ENCODE peak calls at places on chromosomes 12 and 14, in four cellular contexts. One of them, this sample, is unnamed.
A peak's percentile ranks its signal among the peaks of the same experiment; 100 is the strongest.

GRCh38 chr12:3836641-3837040 is 36.6 kb downstream of the PARP11 start:
- DNase-seq in myocyte: no peak
- DNase-seq in AG08395: no peak
- DNase-seq in COR-L47: no peak
- DNase-seq in this sample: no peak

GRCh38 chr12:24902521-24903304 is 46.2 kb downstream of the BCAT1 start:
- DNase-seq in myocyte: peak; percentile 44
- DNase-seq in AG08395: peak; percentile 31
- DNase-seq in COR-L47: no peak
- DNase-seq in this sample: no peak

GRCh38 chr12:87155616-87156015 is 873.6 kb downstream of the C12orf50 start:
- DNase-seq in myocyte: no peak
- DNase-seq in AG08395: no peak
- DNase-seq in COR-L47: no peak
- DNase-seq in this sample: peak; percentile 23

GRCh38 chr14:66240112-66240511 is 246.1 kb upstream of the CCDC196 start:
- DNase-seq in myocyte: no peak
- DNase-seq in AG08395: peak; percentile 13
- DNase-seq in COR-L47: no peak
- DNase-seq in this sample: no peak

GRCh38 chr14:100736269-100737180 is 9.8 kb downstream of the DLK1 start:
- DNase-seq in myocyte: no peak
- DNase-seq in AG08395: no peak
- DNase-seq in COR-L47: no peak
- DNase-seq in this sample: no peak

GRCh38 chr12:106074706-106075392 is 63.9 kb downstream of the NUAK1 start:
- DNase-seq in myocyte: peak; percentile 83
- DNase-seq in AG08395: no peak
- DNase-seq in COR-L47: no peak
- DNase-seq in this sample: peak; percentile 75

GRCh38 chr12:127550271-127550670 is 716.7 kb upstream of the TMEM132C start:
- DNase-seq in myocyte: peak; percentile 91
- DNase-seq in AG08395: peak; percentile 70
- DNase-seq in COR-L47: no peak
- DNase-seq in this sample: peak; percentile 33

GRCh38 chr12:93122089-93122488 is 193.0 kb upstream of the EEA1 start:
- DNase-seq in myocyte: peak; percentile 32
- DNase-seq in AG08395: peak; percentile 47
- DNase-seq in COR-L47: no peak
- DNase-seq in this sample: no peak

GRCh38 chr12:98559666-98560065 is 33.8 kb upstream of the SLC25A3 start:
- DNase-seq in myocyte: peak; percentile 28
- DNase-seq in AG08395: no peak
- DNase-seq in COR-L47: no peak
- DNase-seq in this sample: no peak

GRCh38 chr14:103904493-103905107 is 23.7 kb upstream of the TDRD9 start:
- DNase-seq in myocyte: no peak
- DNase-seq in AG08395: no peak
- DNase-seq in COR-L47: no peak
- DNase-seq in this sample: no peak

GRCh38 chr14:105837349-105838063 is 311.1 kb downstream of the TMEM121 start:
- DNase-seq in myocyte: no peak
- DNase-seq in AG08395: no peak
- DNase-seq in COR-L47: no peak
- DNase-seq in this sample: no peak

GRCh38 chr14:37122288-37122687 is 50.1 kb downstream of the SLC25A21 start:
- DNase-seq in myocyte: no peak
- DNase-seq in AG08395: peak; percentile 44
- DNase-seq in COR-L47: no peak
- DNase-seq in this sample: peak; percentile 80

GRCh38 chr14:55731881-55732498 is 152.0 kb downstream of the KTN1 start:
- DNase-seq in myocyte: no peak
- DNase-seq in AG08395: no peak
- DNase-seq in COR-L47: no peak
- DNase-seq in this sample: no peak

GRCh38 chr14:99159341-99160340 is 112.4 kb downstream of the BCL11B start:
- DNase-seq in myocyte: no peak
- DNase-seq in AG08395: no peak
- DNase-seq in COR-L47: no peak
- DNase-seq in this sample: no peak

GRCh38 chr12:96239711-96240234 is 45.6 kb downstream of the ELK3 start:
- DNase-seq in myocyte: no peak
- DNase-seq in AG08395: peak; percentile 35
- DNase-seq in COR-L47: no peak
- DNase-seq in this sample: no peak

GRCh38 chr12:34051486-34051885 is 29.2 kb downstream of the ALG10 start:
- DNase-seq in myocyte: no peak
- DNase-seq in AG08395: no peak
- DNase-seq in COR-L47: no peak
- DNase-seq in this sample: no peak

GRCh38 chr14:33747749-33748148 is 203.1 kb downstream of the EGLN3 start:
- DNase-seq in myocyte: no peak
- DNase-seq in AG08395: no peak
- DNase-seq in COR-L47: no peak
- DNase-seq in this sample: no peak

GRCh38 chr12:54411398-54412241 is 7.4 kb downstream of the ITGA5 start:
- DNase-seq in myocyte: peak; percentile 87
- DNase-seq in AG08395: peak; percentile 96
- DNase-seq in COR-L47: no peak
- DNase-seq in this sample: peak; percentile 54

GRCh38 chr14:36091096-36091495 is 85.4 kb downstream of the PTCSC3 start:
- DNase-seq in myocyte: peak; percentile 83
- DNase-seq in AG08395: peak; percentile 89
- DNase-seq in COR-L47: no peak
- DNase-seq in this sample: peak; percentile 98

GRCh38 chr14:89619616-89620273 is 202.7 kb upstream of the FOXN3 start:
- DNase-seq in myocyte: no peak
- DNase-seq in AG08395: no peak
- DNase-seq in COR-L47: no peak
- DNase-seq in this sample: no peak

GRCh38 chr12:2115101-2115845 is 62.5 kb downstream of the CACNA1C start:
- DNase-seq in myocyte: no peak
- DNase-seq in AG08395: no peak
- DNase-seq in COR-L47: no peak
- DNase-seq in this sample: no peak

GRCh38 chr12:113062502-113063395 is 6.2 kb downstream of the DTX1 start:
- DNase-seq in myocyte: no peak
- DNase-seq in AG08395: no peak
- DNase-seq in COR-L47: no peak
- DNase-seq in this sample: no peak

GRCh38 chr12:6635375-6635855 is 344 bp downstream of the LPAR5 start:
- DNase-seq in myocyte: no peak
- DNase-seq in AG08395: no peak
- DNase-seq in COR-L47: no peak
- DNase-seq in this sample: no peak

GRCh38 chr12:103441437-103442186 is 54.2 kb downstream of the C12orf42 start:
- DNase-seq in myocyte: no peak
- DNase-seq in AG08395: no peak
- DNase-seq in COR-L47: no peak
- DNase-seq in this sample: no peak

GRCh38 chr12:55908726-55909512 is 18.8 kb downstream of the PYM1 start:
- DNase-seq in myocyte: no peak
- DNase-seq in AG08395: peak; percentile 20
- DNase-seq in COR-L47: no peak
- DNase-seq in this sample: no peak

GRCh38 chr14:105420141-105420975 is 731 bp downstream of the MTA1 start:
- DNase-seq in myocyte: no peak
- DNase-seq in AG08395: no peak
- DNase-seq in COR-L47: no peak
- DNase-seq in this sample: no peak

GRCh38 chr14:96261053-96261452 is 5.0 kb downstream of the BDKRB1 start:
- DNase-seq in myocyte: no peak
- DNase-seq in AG08395: no peak
- DNase-seq in COR-L47: peak; percentile 37
- DNase-seq in this sample: no peak

GRCh38 chr14:101174980-101175606 is 271.6 kb upstream of the RTL1 start:
- DNase-seq in myocyte: no peak
- DNase-seq in AG08395: no peak
- DNase-seq in COR-L47: peak; percentile 48
- DNase-seq in this sample: no peak

GRCh38 chr14:46571970-46572369 is 79.6 kb downstream of the RPL10L start:
- DNase-seq in myocyte: no peak
- DNase-seq in AG08395: no peak
- DNase-seq in COR-L47: no peak
- DNase-seq in this sample: peak; percentile 34

GRCh38 chr12:101608301-101609133 is 13.7 kb downstream of the MYBPC1 start:
- DNase-seq in myocyte: peak; percentile 50
- DNase-seq in AG08395: no peak
- DNase-seq in COR-L47: peak; percentile 13
- DNase-seq in this sample: no peak

GRCh38 chr14:26775765-26776577 is 178.1 kb upstream of the NOVA1 start:
- DNase-seq in myocyte: peak; percentile 24
- DNase-seq in AG08395: peak; percentile 26
- DNase-seq in COR-L47: no peak
- DNase-seq in this sample: peak; percentile 12

GRCh38 chr12:101616027-101616494 is 21.3 kb downstream of the MYBPC1 start:
- DNase-seq in myocyte: no peak
- DNase-seq in AG08395: no peak
- DNase-seq in COR-L47: no peak
- DNase-seq in this sample: no peak

GRCh38 chr14:101819251-101819990 is 57.9 kb downstream of the PPP2R5C start:
- DNase-seq in myocyte: no peak
- DNase-seq in AG08395: no peak
- DNase-seq in COR-L47: no peak
- DNase-seq in this sample: no peak

GRCh38 chr12:81170072-81170471 is 92.2 kb downstream of the ACSS3 start:
- DNase-seq in myocyte: no peak
- DNase-seq in AG08395: no peak
- DNase-seq in COR-L47: no peak
- DNase-seq in this sample: no peak

GRCh38 chr14:63282997-63283396 is 35.7 kb downstream of the GPHB5 start:
- DNase-seq in myocyte: no peak
- DNase-seq in AG08395: no peak
- DNase-seq in COR-L47: no peak
- DNase-seq in this sample: no peak

GRCh38 chr12:47813491-47814196 is 6.1 kb downstream of the HDAC7 start:
- DNase-seq in myocyte: no peak
- DNase-seq in AG08395: no peak
- DNase-seq in COR-L47: no peak
- DNase-seq in this sample: no peak

GRCh38 chr12:116135209-116135930 is 142.1 kb downstream of the MED13L start:
- DNase-seq in myocyte: peak; percentile 67
- DNase-seq in AG08395: peak; percentile 49
- DNase-seq in COR-L47: no peak
- DNase-seq in this sample: peak; percentile 28